ENCODE peak calls at places on chromosomes 6 and 20, in six cellular contexts. Z is NT2/D1, X is tibial artery, U is WERI-Rb-1, P is mammary epithelial cell, A is spleen. O is an unnamed sample.

GRCh38 chr6:7257521-7258230 is 55.3 kb downstream of the SSR1 start:
- DNase-seq in U (peak; percentile 7), P (no peak), X (peak; percentile 10), Z (no peak), A (peak; percentile 43), O (no peak)

GRCh38 chr6:132812255-132812732 is 2.1 kb upstream of the RPS12 start:
- DNase-seq in U (no peak), P (peak; percentile 48), X (no peak), A (no peak), Z (no peak), O (no peak)

GRCh38 chr6:87714093-87714809 is 12.2 kb upstream of the AKIRIN2 start:
- DNase-seq in U (no peak), Z (no peak), P (peak; percentile 97), A (no peak), X (no peak), O (peak; percentile 46)

GRCh38 chr6:124073021-124073420 is 269.4 kb downstream of the NKAIN2 start:
- DNase-seq in A (no peak), U (no peak), Z (no peak), X (no peak), P (no peak), O (no peak)

GRCh38 chr6:151882206-151882605 is 74.7 kb downstream of the ESR1 start:
- DNase-seq in P (no peak), A (no peak), X (no peak), U (no peak), Z (no peak), O (no peak)

GRCh38 chr6:2854394-2854982 is 12.8 kb upstream of the SERPINB1 start:
- DNase-seq in U (no peak), A (no peak), P (no peak), Z (no peak), X (no peak), O (no peak)

GRCh38 chr6:11869656-11870340 is 91.2 kb upstream of the ADTRP start:
- DNase-seq in P (no peak), A (no peak), Z (no peak), U (no peak), X (no peak), O (peak; percentile 91)

GRCh38 chr6:167713088-167713475 is 113.6 kb upstream of the AFDN start:
- DNase-seq in U (no peak), P (no peak), X (no peak), Z (no peak), A (peak; percentile 52), O (no peak)

GRCh38 chr6:6795396-6795795 is 206.9 kb downstream of the LY86 start:
- DNase-seq in P (no peak), U (no peak), X (no peak), A (no peak), Z (no peak), O (no peak)

GRCh38 chr6:117513174-117513573 is 30.7 kb downstream of the DCBLD1 start:
- DNase-seq in Z (no peak), U (no peak), P (no peak), A (no peak), X (no peak), O (no peak)

GRCh38 chr6:90454835-90455427 is 131.9 kb downstream of the MAP3K7 start:
- DNase-seq in X (no peak), A (no peak), P (peak; percentile 52), Z (no peak), U (no peak), O (no peak)

GRCh38 chr6:89122625-89123024 is 4.8 kb upstream of the SRSF12 start:
- DNase-seq in U (no peak), Z (no peak), X (no peak), P (peak; percentile 27), A (no peak), O (no peak)

GRCh38 chr6:2990179-2990931 is 9.3 kb upstream of the NQO2 start:
- DNase-seq in P (peak; percentile 38), U (peak; percentile 88), X (no peak), Z (no peak), A (no peak), O (no peak)

GRCh38 chr20:61430228-61430624 is 178.2 kb downstream of the CDH4 start:
- DNase-seq in X (no peak), A (no peak), U (no peak), Z (no peak), P (no peak), O (no peak)

GRCh38 chr6:14026831-14027539 is 90.6 kb upstream of the CD83 start:
- DNase-seq in U (no peak), P (no peak), Z (no peak), X (no peak), A (no peak), O (peak; percentile 49)

GRCh38 chr6:142011156-142011555 is 121.6 kb upstream of the GJE1 start:
- DNase-seq in A (no peak), Z (no peak), U (no peak), P (no peak), X (no peak), O (no peak)

GRCh38 chr20:18007534-18008292 is 38.9 kb downstream of the MGME1 start:
- DNase-seq in X (no peak), Z (no peak), P (no peak), U (no peak), A (peak; percentile 70), O (peak; percentile 6)

GRCh38 chr20:35618372-35619131 is 2.9 kb downstream of the SPAG4 start:
- DNase-seq in X (no peak), Z (no peak), U (peak; percentile 30), P (peak; percentile 42), A (peak; percentile 84), O (no peak)

GRCh38 chr20:36974660-36975059 is 23.2 kb upstream of the SAMHD1 start:
- DNase-seq in P (no peak), U (no peak), X (no peak), Z (no peak), A (no peak), O (no peak)

GRCh38 chr6:72218125-72218524 is 331.8 kb downstream of the RIMS1 start:
- DNase-seq in U (peak; percentile 76), P (peak; percentile 11), Z (peak; percentile 32), X (no peak), A (no peak), O (peak; percentile 38)

GRCh38 chr20:6231551-6231950 is 108.7 kb upstream of the FERMT1 start:
- DNase-seq in Z (no peak), U (no peak), A (no peak), X (no peak), P (peak; percentile 39), O (no peak)

GRCh38 chr6:133854633-133855598 is 34.0 kb upstream of the TCF21 start:
- DNase-seq in A (peak; percentile 65), X (no peak), U (peak; percentile 21), Z (no peak), P (no peak), O (no peak)

GRCh38 chr6:125203395-125203794 is 49.8 kb downstream of the TPD52L1 start:
- DNase-seq in U (no peak), Z (no peak), A (no peak), P (no peak), X (no peak), O (no peak)

DNA sequence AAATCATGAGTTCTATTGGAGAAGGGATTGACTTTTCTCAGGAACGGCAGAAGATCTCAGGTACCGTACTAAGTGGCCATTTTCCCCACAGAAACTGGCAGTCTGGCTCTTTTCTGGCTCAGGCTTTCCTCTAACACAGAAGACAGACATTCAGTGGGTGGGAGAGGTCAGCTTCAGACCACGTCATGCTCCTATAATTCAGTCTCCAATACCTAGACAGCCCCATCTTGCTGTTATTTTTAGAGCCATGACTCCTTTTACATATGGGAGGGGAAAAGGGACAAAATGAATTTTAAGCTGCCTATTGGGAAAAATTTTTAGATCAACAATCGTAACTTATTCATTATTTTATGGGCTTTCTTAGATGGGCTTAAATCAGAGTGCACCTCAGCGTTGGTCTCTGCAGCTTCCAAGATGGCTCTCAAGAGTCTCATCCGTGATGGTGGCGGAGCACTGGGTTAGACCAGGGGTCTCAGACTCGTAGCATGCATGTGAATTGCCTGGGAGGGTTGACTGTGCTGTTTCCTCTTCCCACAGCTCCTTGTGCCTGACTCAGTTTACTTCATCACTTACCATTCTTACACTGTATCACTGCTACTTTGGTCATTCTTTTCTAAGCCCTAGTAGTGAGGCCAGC is 86.9 kb downstream of the TCP11 start:
- DNase-seq in X (no peak), U (no peak), P (no peak), Z (no peak), A (no peak), O (no peak)
- H3K36me3 ChIP-seq in X (peaks cover 49% of the 10 kb centered on the region), U (peaks cover 10% of the 10 kb centered on the region), P (no peaks in the 10 kb centered on the region), Z (peaks cover 11% of the 10 kb centered on the region), A (peaks cover 15% of the 10 kb centered on the region), O (peaks cover 11% of the 10 kb centered on the region)

GRCh38 chr6:43547202-43547601 is 28.6 kb downstream of the XPO5 start:
- DNase-seq in X (no peak), A (no peak), P (no peak), U (no peak), Z (no peak), O (no peak)
- H3K36me3 ChIP-seq in X (peaks cover 97% of the 10 kb centered on the region), A (peaks cover 93% of the 10 kb centered on the region), P (peaks cover 61% of the 10 kb centered on the region), U (peaks cover 100% of the 10 kb centered on the region), Z (peaks cover 87% of the 10 kb centered on the region), O (peaks cover 33% of the 10 kb centered on the region)

GRCh38 chr6:43521836-43522235 is 4.9 kb downstream of the POLR1C start:
- DNase-seq in P (no peak), X (no peak), Z (no peak), U (no peak), A (no peak), O (no peak)

GRCh38 chr6:43520097-43520496 is 3.2 kb downstream of the POLR1C start:
- DNase-seq in X (no peak), Z (no peak), A (no peak), U (no peak), P (no peak), O (no peak)

GRCh38 chr6:43522547-43523263 is 5.8 kb downstream of the POLR1C start:
- DNase-seq in U (no peak), P (no peak), X (no peak), A (no peak), Z (no peak), O (no peak)

GRCh38 chr6:43523282-43523681 is 6.4 kb downstream of the POLR1C start:
- DNase-seq in U (no peak), X (no peak), Z (no peak), P (no peak), A (no peak), O (no peak)

GRCh38 chr6:43524483-43524961 is 7.6 kb downstream of the POLR1C start:
- DNase-seq in A (no peak), U (no peak), Z (no peak), X (no peak), P (no peak), O (no peak)
- H3K36me3 ChIP-seq in A (peaks cover 98% of the 10 kb centered on the region), U (peaks cover 99% of the 10 kb centered on the region), Z (peaks cover 98% of the 10 kb centered on the region), X (peaks cover 100% of the 10 kb centered on the region), P (peaks cover 63% of the 10 kb centered on the region), O (peaks cover 72% of the 10 kb centered on the region)

DNA sequence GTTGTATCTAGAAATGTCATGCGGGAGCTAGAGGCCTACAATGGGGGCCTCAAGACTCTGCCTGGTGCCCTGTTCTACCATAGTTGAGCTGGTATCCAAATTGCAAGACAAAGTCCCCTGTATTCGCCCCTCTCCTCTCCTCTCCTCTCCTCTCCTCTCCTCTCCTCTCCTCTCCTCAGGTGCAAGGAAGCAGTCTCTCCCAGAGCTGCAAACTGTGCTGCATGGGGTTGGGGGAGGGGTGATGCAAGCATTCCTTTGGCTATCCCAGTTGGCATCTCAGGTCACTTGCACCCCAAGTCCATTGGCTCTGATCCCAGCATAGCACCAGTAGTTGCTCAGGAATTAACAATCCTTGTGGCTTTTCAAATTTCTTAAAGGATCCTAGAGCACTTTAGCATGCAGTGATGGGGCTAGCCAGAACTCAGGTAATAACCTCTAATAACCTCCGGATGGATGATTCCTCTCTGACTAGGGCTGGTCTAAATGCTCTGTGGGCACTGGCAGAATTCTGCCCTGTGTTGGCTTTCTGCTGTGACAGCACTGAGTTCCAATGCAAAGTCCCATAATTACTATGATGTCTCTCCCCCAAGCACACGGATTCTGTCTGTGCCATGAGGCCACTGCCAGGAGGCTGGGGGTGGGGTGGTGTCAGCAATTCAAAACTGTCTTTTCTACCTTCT is 35.3 kb downstream of the TAF11 start:
- DNase-seq in A (no peak), U (no peak), P (no peak), X (no peak), Z (no peak), O (no peak)
- H3K36me3 ChIP-seq in A (peaks cover 50% of the 10 kb centered on the region), U (peaks cover 68% of the 10 kb centered on the region), P (no peaks in the 10 kb centered on the region), X (peaks cover 48% of the 10 kb centered on the region), Z (peaks cover 22% of the 10 kb centered on the region), O (peaks cover 73% of the 10 kb centered on the region)

GRCh38 chr6:30703821-30704220 is 13.0 kb upstream of the NRM start:
- DNase-seq in A (peak; percentile 51), X (no peak), U (no peak), Z (no peak), P (no peak), O (no peak)
- H3K36me3 ChIP-seq in A (peaks cover 26% of the 10 kb centered on the region), X (peaks cover 79% of the 10 kb centered on the region), U (no peaks in the 10 kb centered on the region), Z (peaks cover 81% of the 10 kb centered on the region), P (peaks cover 11% of the 10 kb centered on the region), O (peaks cover 5% of the 10 kb centered on the region)